ENCODE peak calls at places on chromosomes 16 and 17, in eight cellular contexts. Q is HS-5; F is stromal cell of bone marrow; Z is D341Med; T is stimulated activated CD4-positive, alpha-beta T cell treated with anti-CD3 and anti-CD28 coated beads, Interleukin-4, amount 100 ng/mL, for 4 hours; K is skeletal muscle cell; X is WTC11; D is cardiac fibroblast. I is an unnamed sample.

GRCh38 chr17:33674685-33675084 is 381.6 kb upstream of the ASIC2 start:
- DNase-seq in Q (peak), F (peak), Z (peak), T (peak), K (peak), X (peak), D (peak), I (peak)

GRCh38 chr16:49857423-49858181 is 1.7 kb upstream of the ZNF423 start:
- DNase-seq in Q (no peak), F (no peak), Z (peak), T (peak), K (no peak), X (peak), D (peak), I (no peak)

GRCh38 chr17:65389426-65389825 is 172.0 kb downstream of the AXIN2 start:
- DNase-seq in Q (no peak), F (peak), Z (no peak), T (no peak), K (no peak), X (no peak), D (peak), I (no peak)

GRCh38 chr17:70797166-70797565 is 627.8 kb downstream of the KCNJ2 start:
- DNase-seq in Q (no peak), F (no peak), Z (peak), T (no peak), K (no peak), X (no peak), D (peak), I (no peak)

GRCh38 chr17:31293586-31293985 is 3.5 kb downstream of the OMG start:
- DNase-seq in Q (no peak), F (no peak), Z (no peak), T (no peak), K (no peak), X (no peak), D (no peak), I (no peak)

GRCh38 chr17:17054636-17055035 is 12.4 kb downstream of the MPRIP start:
- DNase-seq in Q (no peak), F (no peak), Z (no peak), T (no peak), K (no peak), X (peak), D (no peak), I (no peak)

GRCh38 chr17:48499248-48499647 is 31.6 kb downstream of the HOXB1 start:
- DNase-seq in Q (no peak), F (no peak), Z (no peak), T (no peak), K (no peak), X (no peak), D (peak), I (no peak)

GRCh38 chr17:40580140-40580539 is 14.9 kb upstream of the CCR7 start:
- DNase-seq in Q (no peak), F (no peak), Z (no peak), T (no peak), K (no peak), X (no peak), D (no peak), I (no peak)

GRCh38 chr17:7716901-7717755 is at the start of gene DNAH2:
- DNase-seq in Q (peak), F (peak), Z (peak), T (no peak), K (peak), X (peak), D (peak), I (no peak)

GRCh38 chr17:66730497-66730923 is 104.4 kb upstream of the CACNG5 start:
- DNase-seq in Q (no peak), F (no peak), Z (no peak), T (no peak), K (no peak), X (peak), D (no peak), I (no peak)

GRCh38 chr16:17412221-17412620 is 58.5 kb downstream of the XYLT1 start:
- DNase-seq in Q (no peak), F (no peak), Z (no peak), T (no peak), K (no peak), X (no peak), D (no peak), I (no peak)

GRCh38 chr16:85389679-85390470 is 223.2 kb upstream of the GSE1 start:
- DNase-seq in Q (no peak), F (no peak), Z (no peak), T (no peak), K (no peak), X (peak), D (no peak), I (no peak)

GRCh38 chr17:63543822-63544420 is 6.4 kb upstream of the DCAF7 start:
- DNase-seq in Q (no peak), F (no peak), Z (peak), T (no peak), K (no peak), X (no peak), D (no peak), I (no peak)

GRCh38 chr17:59121901-59122480 is 15.3 kb upstream of the TRIM37 start:
- DNase-seq in Q (no peak), F (no peak), Z (no peak), T (no peak), K (no peak), X (no peak), D (no peak), I (no peak)

GRCh38 chr16:58020628-58021521 is 4.7 kb upstream of the MMP15 start:
- DNase-seq in Q (peak), F (no peak), Z (peak), T (peak), K (no peak), X (peak), D (peak), I (peak)

GRCh38 chr17:76405967-76406647 is 21.7 kb downstream of the SPHK1 start:
- DNase-seq in Q (no peak), F (no peak), Z (no peak), T (no peak), K (no peak), X (no peak), D (peak), I (no peak)

GRCh38 chr17:15488557-15488956 is 21.1 kb upstream of the CDRT4 start:
- DNase-seq in Q (no peak), F (no peak), Z (no peak), T (no peak), K (no peak), X (no peak), D (no peak), I (no peak)

GRCh38 chr17:69335018-69335417 is 8.1 kb upstream of the ABCA5 start:
- DNase-seq in Q (no peak), F (no peak), Z (no peak), T (no peak), K (no peak), X (no peak), D (peak), I (no peak)

GRCh38 chr17:2967515-2967914 is 95.9 kb downstream of the OR1D5 start:
- DNase-seq in Q (no peak), F (no peak), Z (no peak), T (no peak), K (no peak), X (no peak), D (no peak), I (no peak)

GRCh38 chr17:82494236-82495055 is 25.1 kb upstream of the FOXK2 start:
- DNase-seq in Q (peak), F (peak), Z (peak), T (peak), K (peak), X (peak), D (peak), I (peak)

GRCh38 chr17:21275047-21275578 is 9.4 kb upstream of the MAP2K3 start:
- DNase-seq in Q (no peak), F (no peak), Z (no peak), T (no peak), K (no peak), X (no peak), D (no peak), I (no peak)

GRCh38 chr16:63461248-63461841 is 1425.1 kb upstream of the CDH8 start:
- DNase-seq in Q (peak), F (peak), Z (peak), T (no peak), K (peak), X (peak), D (peak), I (no peak)

I was measured in NK-92 treated with Interleukin-12 subunit alpha and Interleukin-12 subunit beta, amount 100 ng/mL, for 24 hours.